ENCODE peak calls at places on chromosomes 2 and 18, in eight cellular contexts. U is HCT116, R is breast epithelium, L is adrenal gland, E is tibial artery, I is body of pancreas, D is brain microvascular endothelial cell, V is tibial nerve. Z is an unnamed sample.

GRCh38 chr2:1847846-1848598 is 103.7 kb upstream of the PXDN start:
- DNase-seq in R (no peak), U (no peak), V (no peak), D (no peak), E (no peak), L (no peak), I (no peak), Z (no peak)

GRCh38 chr18:70058916-70059315 is 111.2 kb upstream of the CD226 start:
- DNase-seq in U (no peak), D (no peak), E (no peak), L (no peak), V (no peak), I (no peak), R (no peak), Z (no peak)

GRCh38 chr2:187580462-187581124 is 26.4 kb upstream of the TFPI start:
- DNase-seq in R (no peak), L (no peak), D (no peak), E (no peak), I (no peak), V (no peak), U (peak; percentile 69), Z (no peak)

GRCh38 chr18:79875931-79876461 is 75.5 kb downstream of the SLC66A2 start:
- DNase-seq in I (no peak), D (no peak), U (no peak), V (no peak), R (no peak), E (no peak), L (no peak), Z (no peak)

GRCh38 chr2:121427187-121427689 is 103.4 kb upstream of the RNU4ATAC start:
- DNase-seq in R (no peak), E (no peak), U (no peak), D (no peak), L (no peak), I (no peak), V (peak; percentile 39), Z (no peak)

GRCh38 chr2:146806295-146807005 is 1038.4 kb upstream of the ACVR2A start:
- DNase-seq in E (no peak), R (no peak), I (no peak), D (peak; percentile 28), L (no peak), V (no peak), U (no peak), Z (no peak)

GRCh38 chr18:7221424-7222155 is 9.3 kb upstream of the LRRC30 start:
- DNase-seq in E (no peak), L (peak; percentile 34), V (no peak), I (peak; percentile 59), R (no peak), D (peak; percentile 76), U (peak; percentile 16), Z (peak; percentile 66)

GRCh38 chr18:55582325-55582724 is 5.7 kb downstream of the TCF4 start:
- DNase-seq in E (no peak), R (no peak), U (no peak), I (no peak), V (no peak), D (no peak), L (no peak), Z (no peak)

GRCh38 chr2:174344716-174345472 is 10.1 kb downstream of the SP9 start:
- DNase-seq in E (no peak), U (peak; percentile 46), L (no peak), D (no peak), R (no peak), I (no peak), V (no peak), Z (no peak)

GRCh38 chr2:43438342-43438741 is 157.5 kb downstream of the THADA start:
- DNase-seq in D (no peak), R (no peak), L (no peak), I (no peak), V (no peak), E (no peak), U (no peak), Z (no peak)

GRCh38 chr2:14700753-14701152 is 68.2 kb downstream of the LRATD1 start:
- DNase-seq in I (no peak), E (no peak), U (no peak), L (no peak), V (no peak), R (no peak), D (no peak), Z (no peak)

GRCh38 chr2:226995625-226996041 is 159.8 kb downstream of the RHBDD1 start:
- DNase-seq in D (peak; percentile 86), V (no peak), I (peak; percentile 21), E (no peak), R (peak; percentile 88), U (peak; percentile 99), L (peak; percentile 80), Z (no peak)

GRCh38 chr2:132725134-132725533 is 55.1 kb upstream of the LYPD1 start:
- DNase-seq in L (no peak), V (no peak), U (no peak), R (no peak), I (no peak), E (no peak), D (no peak), Z (no peak)

GRCh38 chr2:219954331-219954730 is 326.9 kb downstream of the SLC4A3 start:
- DNase-seq in U (no peak), L (no peak), I (no peak), E (no peak), D (no peak), V (no peak), R (no peak), Z (no peak)

GRCh38 chr18:74577019-74577418 is 20.7 kb upstream of the ZNF407 start:
- DNase-seq in I (peak; percentile 19), L (no peak), R (no peak), E (no peak), D (no peak), V (no peak), U (no peak), Z (no peak)

GRCh38 chr2:102217032-102217431 is 30.2 kb downstream of the IL1RL2 start:
- DNase-seq in I (no peak), V (no peak), D (no peak), L (no peak), U (no peak), R (no peak), E (no peak), Z (no peak)

GRCh38 chr2:143379955-143380354 is 250.7 kb downstream of the ARHGAP15 start:
- DNase-seq in L (no peak), D (no peak), I (no peak), V (no peak), U (no peak), E (no peak), R (no peak), Z (no peak)

GRCh38 chr18:68757121-68757520 is 40.8 kb upstream of the CCDC102B start:
- DNase-seq in D (no peak), I (no peak), U (no peak), V (no peak), L (no peak), E (no peak), R (no peak), Z (no peak)

GRCh38 chr18:49321800-49322461 is 138.5 kb downstream of the DYM start:
- DNase-seq in U (no peak), V (no peak), E (no peak), L (no peak), I (no peak), R (no peak), D (no peak), Z (no peak)

GRCh38 chr2:73406996-73407395 is 21.4 kb downstream of the ALMS1 start:
- DNase-seq in E (no peak), R (no peak), I (no peak), U (no peak), L (no peak), D (no peak), V (no peak), Z (no peak)

GRCh38 chr2:96508521-96509113 is 3.5 kb upstream of the NEURL3 start:
- DNase-seq in E (no peak), R (peak; percentile 48), U (no peak), L (no peak), V (no peak), D (no peak), I (no peak), Z (no peak)

GRCh38 chr18:13219576-13219975 is 1.0 kb downstream of the LDLRAD4 start:
- DNase-seq in I (no peak), E (no peak), V (no peak), D (no peak), L (no peak), U (no peak), R (no peak), Z (no peak)
- H3K27me3 ChIP-seq in I (no peaks in the 10 kb centered on the region), E (no peaks in the 10 kb centered on the region), V (peaks cover 7% of the 10 kb centered on the region), D (peaks cover 61% of the 10 kb centered on the region), L (no peaks in the 10 kb centered on the region), U (peaks cover 14% of the 10 kb centered on the region), R (no peaks in the 10 kb centered on the region), Z (no peaks in the 10 kb centered on the region)

DNA sequence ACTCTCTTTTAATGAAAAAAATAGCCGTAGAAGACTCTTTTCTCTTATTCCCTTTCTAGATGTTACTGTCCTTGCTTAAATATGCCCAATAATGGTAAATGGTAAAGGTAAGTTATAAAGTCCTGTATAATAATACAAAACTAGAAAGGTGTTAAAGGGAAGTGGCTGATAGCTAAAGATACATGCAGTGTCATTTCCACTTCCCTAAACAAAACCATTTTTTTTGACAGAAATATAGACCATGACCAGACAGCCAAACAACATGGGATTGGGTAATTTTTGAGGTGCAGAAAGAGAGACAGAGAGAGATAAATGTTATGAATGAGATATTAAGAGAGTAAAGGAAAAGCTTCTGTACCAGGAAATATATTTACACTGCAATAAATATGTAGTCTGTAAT is 731.7 kb upstream of the REG3G start:
- DNase-seq in V (no peak), E (no peak), R (no peak), L (no peak), I (no peak), U (no peak), D (no peak), Z (no peak)
- TF ChIP-seq CTCF in V (no peak), E (no peak), R (no peak), L (no peak), I (no peak), U (no peak), D (no peak), Z (no peak)

DNA sequence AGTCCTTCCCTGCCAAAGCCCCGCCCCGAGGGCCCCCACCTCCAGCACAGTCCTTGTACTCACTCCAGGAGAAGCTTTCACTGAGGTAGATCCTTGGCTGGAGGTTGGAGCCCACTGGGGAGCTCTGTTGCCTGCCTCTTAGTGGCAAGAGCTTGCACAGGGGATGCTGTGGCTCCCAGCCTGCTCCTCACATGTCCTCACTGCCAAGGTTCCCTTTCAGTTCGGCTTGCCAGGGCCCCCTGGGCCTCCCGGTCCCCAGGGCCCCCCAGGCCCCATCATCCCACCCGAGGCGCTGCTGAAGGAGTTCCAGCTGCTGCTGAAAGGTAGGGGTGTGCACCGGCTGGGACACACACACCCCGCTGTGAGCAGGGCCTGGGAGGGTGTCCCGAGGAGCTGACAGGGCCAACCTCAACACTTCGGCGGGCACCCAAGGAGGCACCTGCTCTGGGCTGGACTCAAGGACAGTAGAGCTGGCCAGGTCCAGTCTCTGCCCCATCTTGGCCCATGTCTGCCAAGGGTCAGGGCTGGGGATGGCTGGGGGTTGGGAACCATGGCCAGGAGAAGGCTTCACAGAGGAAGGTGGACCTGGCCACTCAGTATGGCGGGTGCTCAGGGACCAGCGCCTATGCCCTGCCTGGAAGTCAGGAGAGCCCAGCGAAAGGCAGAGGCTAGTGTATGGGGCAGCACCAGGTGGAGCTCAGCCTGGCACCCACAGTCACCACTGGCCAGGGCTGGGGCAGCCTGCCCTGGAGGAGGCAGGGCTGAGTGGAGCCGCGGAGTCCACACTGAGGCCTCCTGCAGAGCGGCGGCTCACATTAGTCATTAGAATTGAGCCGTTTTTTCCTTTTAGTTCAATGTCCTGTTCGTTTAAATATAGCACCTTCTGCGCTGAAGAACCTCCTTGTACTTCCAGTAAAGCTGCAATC is 4.0 kb downstream of the ERFE start:
- DNase-seq in D (no peak), V (no peak), U (no peak), E (peak; percentile 16), I (no peak), R (no peak), L (no peak), Z (no peak)
- H3K27me3 ChIP-seq in D (no peaks in the 10 kb centered on the region), V (peaks cover 55% of the 10 kb centered on the region), U (no peaks in the 10 kb centered on the region), E (peaks cover 64% of the 10 kb centered on the region), I (peaks cover 10% of the 10 kb centered on the region), R (peaks cover 25% of the 10 kb centered on the region), L (peaks cover 16% of the 10 kb centered on the region), Z (peaks cover 15% of the 10 kb centered on the region)

GRCh38 chr2:239534581-239535412 is 134.0 kb upstream of the HDAC4 start:
- DNase-seq in I (no peak), V (no peak), D (no peak), U (no peak), E (no peak), L (no peak), R (peak; percentile 2), Z (no peak)
- TF ChIP-seq CTCF in I (no peak), V (no peak), D (no peak), U (no peak), E (no peak), L (no peak), R (no peak), Z (no peak)

Z was measured in gastrocnemius medialis.